ENCODE peak calls at places on chromosome 16, in four cellular contexts. J, W, B and A are unnamed samples.

GRCh38 chr16:67551091-67551490 is 11.2 kb upstream of the CTCF start:
- DNase-seq in W (no peak), J (no peak), B (no peak), A (no peak)

GRCh38 chr16:73191111-73192046 is 143.5 kb upstream of the ZFHX3 start:
- DNase-seq in W (no peak), J (no peak), B (no peak), A (no peak)

GRCh38 chr16:318628-319027 is 33.9 kb downstream of the AXIN1 start:
- DNase-seq in B (no peak), J (no peak), W (no peak), A (no peak)

GRCh38 chr16:88375236-88376052 is 7.3 kb upstream of the ZNF469 start:
- DNase-seq in B (peak), J (no peak), W (no peak), A (no peak)

GRCh38 chr16:53848277-53848942 is 144.5 kb downstream of the FTO start:
- DNase-seq in B (no peak), W (no peak), J (no peak), A (no peak)

GRCh38 chr16:83898463-83899271 is at the start of gene MLYCD:
- DNase-seq in J (peak), B (peak), W (peak), A (no peak)

GRCh38 chr16:57422026-57422944 is 17.7 kb downstream of the CCL17 start:
- DNase-seq in B (no peak), J (peak), W (peak), A (peak)

GRCh38 chr16:9683677-9684076 is 498.6 kb downstream of the GRIN2A start:
- DNase-seq in W (no peak), B (no peak), J (no peak), A (no peak)

GRCh38 chr16:56350491-56351405 is 74.6 kb downstream of the AMFR start:
- DNase-seq in B (peak), W (no peak), J (no peak), A (no peak)

GRCh38 chr16:72241930-72242329 is 70.0 kb upstream of the PMFBP1 start:
- DNase-seq in B (no peak), W (peak), J (no peak), A (peak)

GRCh38 chr16:17414421-17414820 is 56.3 kb downstream of the XYLT1 start:
- DNase-seq in J (no peak), W (no peak), B (no peak), A (no peak)

GRCh38 chr16:86093801-86094750 is 195.1 kb downstream of the IRF8 start:
- DNase-seq in W (no peak), B (peak), J (no peak), A (no peak)
- TF ChIP-seq CTCF in W (no peak), B (no peak), J (no peak), A (peak)

DNA sequence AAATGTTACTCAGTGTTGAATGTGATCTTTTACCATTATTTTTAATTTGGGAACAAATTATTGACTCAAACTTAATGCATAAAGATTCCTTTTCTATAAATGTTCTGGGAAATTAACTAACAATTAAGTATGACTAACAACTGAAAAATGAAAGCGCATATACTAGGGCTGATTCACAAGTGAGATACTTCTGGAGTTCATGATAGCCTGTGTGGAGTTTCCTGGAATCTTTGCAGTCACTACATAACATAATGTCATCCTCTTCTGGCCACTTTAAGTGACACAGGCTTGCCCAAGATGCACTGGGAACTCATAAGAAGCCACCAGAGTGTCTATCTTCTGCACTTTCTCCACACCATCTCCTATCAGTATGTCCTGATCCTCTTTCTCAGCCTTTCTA is 450.3 kb upstream of the CDH11 start:
- DNase-seq in J (no peak), W (peak), B (no peak), A (peak)
- TF ChIP-seq CTCF in J (no peak), W (no peak), B (no peak), A (no peak)

GRCh38 chr16:50290856-50291255 is 24.5 kb downstream of the ADCY7 start:
- DNase-seq in J (no peak), W (no peak), B (no peak), A (no peak)
- TF ChIP-seq CTCF in J (no peak), W (no peak), B (no peak), A (no peak)

GRCh38 chr16:85441189-85441889 is 171.8 kb upstream of the GSE1 start:
- DNase-seq in W (no peak), B (no peak), J (no peak), A (no peak)

GRCh38 chr16:85443116-85443515 is 170.0 kb upstream of the GSE1 start:
- DNase-seq in J (no peak), B (no peak), W (no peak), A (no peak)

GRCh38 chr16:85441890-85442670 is 171.0 kb upstream of the GSE1 start:
- DNase-seq in J (no peak), W (no peak), B (no peak), A (no peak)

GRCh38 chr16:85444879-85445778 is 168.0 kb upstream of the GSE1 start:
- DNase-seq in J (no peak), W (no peak), B (peak), A (no peak)

DNA sequence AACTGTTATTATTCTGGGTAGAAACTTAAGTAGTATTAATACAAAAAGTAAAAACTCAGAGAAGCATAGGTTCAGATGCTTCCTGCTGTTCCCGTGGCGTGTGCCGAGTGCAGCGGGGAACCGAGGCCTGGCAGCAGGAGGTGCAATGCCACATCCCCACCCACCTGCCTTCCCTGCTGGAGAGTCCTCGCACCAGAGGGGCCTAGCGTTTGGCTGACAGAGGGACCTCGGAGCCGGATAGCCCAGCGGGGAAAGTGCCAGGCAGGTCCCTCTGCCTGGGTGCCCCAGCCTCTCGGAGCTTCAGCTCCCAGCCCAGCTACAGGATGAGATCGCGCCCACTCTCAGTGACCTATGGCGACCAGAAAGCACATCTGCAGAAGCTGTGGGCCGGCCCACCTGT is 169.6 kb upstream of the GSE1 start:
- DNase-seq in W (no peak), J (no peak), B (no peak), A (no peak)
- TF ChIP-seq CTCF in W (no peak), J (no peak), B (no peak), A (no peak)

DNA sequence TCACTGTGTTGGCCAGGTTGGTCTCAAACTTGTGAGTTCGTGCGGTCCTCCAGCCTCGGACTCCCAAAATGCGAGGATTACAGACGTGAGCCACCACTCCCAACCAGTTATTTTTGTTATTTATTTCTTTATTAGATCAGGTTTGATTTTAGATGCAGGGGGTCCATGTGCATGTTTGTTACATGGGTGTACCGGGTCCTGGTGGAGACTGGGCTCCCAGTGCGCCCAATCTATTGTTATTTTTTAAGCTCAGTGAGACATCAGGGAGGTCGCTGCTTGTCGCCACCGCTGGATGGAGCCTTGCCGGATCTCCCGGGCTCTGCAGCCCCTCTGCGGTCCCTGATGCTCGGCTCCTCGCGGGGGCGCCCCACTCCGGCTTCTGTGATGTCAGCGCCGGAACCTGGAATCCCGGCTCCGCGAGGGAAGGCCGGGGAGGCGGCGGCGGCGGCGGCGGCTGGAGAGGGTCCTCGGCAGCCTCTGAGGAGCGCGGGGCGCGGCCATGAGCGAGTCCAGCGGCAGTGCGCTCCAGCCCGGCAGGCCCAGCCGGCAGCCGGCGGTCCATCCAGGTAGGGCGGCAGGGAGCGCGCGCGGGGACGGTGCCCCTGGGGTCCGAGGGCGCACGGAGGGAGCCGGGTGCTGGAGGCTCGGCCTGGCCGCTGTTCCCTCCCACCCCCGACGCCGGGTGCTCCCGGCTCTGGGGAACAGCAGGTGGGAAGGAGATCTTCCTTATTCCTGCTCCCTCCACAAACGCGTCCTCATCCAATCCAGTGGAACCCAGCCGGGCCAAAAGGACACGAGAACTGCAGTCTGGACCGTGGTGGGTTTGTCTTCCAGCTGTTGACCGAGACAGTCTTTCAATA is at the start of gene TMC7:
- DNase-seq in J (peak), B (peak), W (peak), A (peak)
- TF ChIP-seq CTCF in J (peak), B (peak), W (peak), A (peak)

GRCh38 chr16:1772362-1772907 is at the start of gene EME2:
- DNase-seq in J (no peak), W (no peak), B (no peak), A (no peak)

GRCh38 chr16:1771864-1772361 is 570 bp upstream of the NME3 start:
- DNase-seq in W (no peak), J (no peak), B (no peak), A (no peak)

GRCh38 chr16:1773703-1774455 is 945 bp upstream of the MRPS34 start:
- DNase-seq in J (no peak), B (no peak), W (no peak), A (no peak)

GRCh38 chr16:1774456-1774795 is 1.5 kb upstream of the MRPS34 start:
- DNase-seq in J (no peak), W (no peak), B (no peak), A (no peak)

GRCh38 chr16:1772908-1773702 is at the start of gene MRPS34:
- DNase-seq in J (peak), B (peak), W (peak), A (peak)
- TF ChIP-seq CTCF in J (peak), B (peak), W (peak), A (peak)

DNA sequence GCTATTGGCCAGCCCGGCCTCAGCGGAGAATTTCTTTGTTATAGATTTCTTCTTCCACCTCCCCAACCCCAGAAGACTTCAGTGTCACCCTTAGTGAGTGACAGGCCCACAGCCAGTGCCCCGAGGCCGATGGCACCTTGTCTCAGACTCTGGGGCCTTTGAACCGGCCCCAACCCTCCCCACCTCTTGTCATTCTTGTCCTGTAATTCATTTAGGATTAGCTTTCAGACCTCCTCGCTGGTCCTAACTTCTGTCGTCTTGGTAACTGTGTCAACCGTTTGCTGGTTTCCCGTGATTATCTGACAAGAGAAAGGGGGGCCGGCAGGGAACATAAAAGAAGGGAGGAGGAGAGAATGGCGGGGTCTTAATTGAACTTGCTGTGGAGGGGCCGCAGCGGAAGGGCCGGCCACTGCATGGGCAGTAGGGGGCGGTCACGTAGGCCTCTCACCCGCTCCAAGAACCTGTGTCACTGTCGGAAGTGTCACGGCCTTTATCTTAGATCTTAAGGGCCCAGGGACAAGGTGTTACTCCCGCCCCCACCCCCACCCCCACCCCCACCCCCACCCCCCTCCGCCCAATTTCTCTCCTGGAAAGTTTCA is 46.5 kb upstream of the GSE1 start:
- DNase-seq in J (no peak), W (no peak), B (no peak), A (no peak)
- TF ChIP-seq CTCF in J (no peak), W (no peak), B (no peak), A (no peak)

DNA sequence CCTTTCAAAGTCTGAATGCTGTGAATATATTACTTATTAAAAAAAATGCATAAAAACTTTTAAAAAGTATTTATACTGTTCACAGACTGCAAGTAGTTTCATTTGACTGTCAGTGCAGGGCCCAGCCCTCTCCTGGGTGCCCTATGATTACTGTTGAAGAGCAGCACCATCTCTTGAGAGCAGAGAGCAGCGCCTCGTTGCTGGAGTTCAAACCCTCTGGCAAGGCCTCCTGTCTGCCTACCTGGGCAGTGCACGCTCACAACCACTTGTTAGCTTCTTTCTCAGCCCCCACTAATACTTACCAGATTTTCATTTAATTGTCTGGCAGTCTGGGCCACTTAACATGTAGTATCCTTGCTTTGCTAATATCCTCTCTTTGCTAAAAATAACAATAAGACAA is 233.4 kb downstream of the PHKB start:
- DNase-seq in B (no peak), J (no peak), W (no peak), A (no peak)
- TF ChIP-seq CTCF in B (no peak), J (no peak), W (no peak), A (no peak)